ENCODE peak calls at places on chromosomes 6 and 20, in four cellular contexts. F is HCT116, W is GM12878, G is tibial nerve. K is an unnamed sample.

GRCh38 chr6:25028346-25028745 is 92.6 kb upstream of the RIPOR2 start:
- DNase-seq in F (no peak), W (no peak), G (no peak), K (no peak)

GRCh38 chr6:4805553-4806307 is 29.5 kb downstream of the CDYL start:
- DNase-seq in F (peak), W (no peak), G (no peak), K (no peak)

GRCh38 chr6:109440325-109441068 is at the start of the genes PPIL6 and SMPD2:
- DNase-seq in F (peak), W (no peak), G (peak), K (peak)

GRCh38 chr6:38168699-38169098 is 349.2 kb downstream of the ZFAND3 start:
- DNase-seq in F (no peak), W (no peak), G (no peak), K (no peak)

GRCh38 chr6:105319331-105319730 is 83.6 kb downstream of the PREP start:
- DNase-seq in F (no peak), W (no peak), G (no peak), K (no peak)

GRCh38 chr20:14312001-14312400 is 25.4 kb downstream of the FLRT3 start:
- DNase-seq in F (no peak), W (no peak), G (no peak), K (no peak)

GRCh38 chr6:122653094-122653493 is 42.9 kb downstream of the PKIB start:
- DNase-seq in F (peak), W (no peak), G (no peak), K (no peak)

GRCh38 chr6:7954477-7955200 is 44.1 kb upstream of the TXNDC5 start:
- DNase-seq in F (no peak), W (no peak), G (no peak), K (peak)

GRCh38 chr6:1297746-1298145 is 14.2 kb upstream of the FOXQ1 start:
- DNase-seq in F (no peak), W (no peak), G (no peak), K (peak)

GRCh38 chr6:124490123-124490522 is 472.1 kb upstream of the RNF217 start:
- DNase-seq in F (no peak), W (no peak), G (no peak), K (no peak)

GRCh38 chr6:143792402-143793339 is 50.5 kb upstream of the LTV1 start:
- DNase-seq in F (no peak), W (no peak), G (no peak), K (no peak)

GRCh38 chr6:160137989-160138835 is 16.6 kb downstream of the SLC22A1 start:
- DNase-seq in F (peak), W (peak), G (peak), K (peak)

GRCh38 chr6:154710689-154711088 is 22.5 kb upstream of the SCAF8 start:
- DNase-seq in F (no peak), W (no peak), G (no peak), K (no peak)

GRCh38 chr6:117771403-117771802 is 96.1 kb downstream of the NUS1 start:
- DNase-seq in F (no peak), W (peak), G (no peak), K (no peak)

GRCh38 chr6:32843321-32843978 is 397 bp downstream of the PSMB8 start:
- DNase-seq in F (no peak), W (no peak), G (no peak), K (no peak)

GRCh38 chr20:53345536-53346070 is 248.0 kb downstream of the ZNF217 start:
- DNase-seq in F (no peak), W (no peak), G (no peak), K (no peak)

GRCh38 chr6:130372786-130373185 is 7.0 kb downstream of the TMEM200A start:
- DNase-seq in F (no peak), W (no peak), G (no peak), K (no peak)

GRCh38 chr20:5000263-5001173 is 792 bp downstream of the SLC23A2 start:
- DNase-seq in F (no peak), W (no peak), G (peak), K (no peak)

DNA sequence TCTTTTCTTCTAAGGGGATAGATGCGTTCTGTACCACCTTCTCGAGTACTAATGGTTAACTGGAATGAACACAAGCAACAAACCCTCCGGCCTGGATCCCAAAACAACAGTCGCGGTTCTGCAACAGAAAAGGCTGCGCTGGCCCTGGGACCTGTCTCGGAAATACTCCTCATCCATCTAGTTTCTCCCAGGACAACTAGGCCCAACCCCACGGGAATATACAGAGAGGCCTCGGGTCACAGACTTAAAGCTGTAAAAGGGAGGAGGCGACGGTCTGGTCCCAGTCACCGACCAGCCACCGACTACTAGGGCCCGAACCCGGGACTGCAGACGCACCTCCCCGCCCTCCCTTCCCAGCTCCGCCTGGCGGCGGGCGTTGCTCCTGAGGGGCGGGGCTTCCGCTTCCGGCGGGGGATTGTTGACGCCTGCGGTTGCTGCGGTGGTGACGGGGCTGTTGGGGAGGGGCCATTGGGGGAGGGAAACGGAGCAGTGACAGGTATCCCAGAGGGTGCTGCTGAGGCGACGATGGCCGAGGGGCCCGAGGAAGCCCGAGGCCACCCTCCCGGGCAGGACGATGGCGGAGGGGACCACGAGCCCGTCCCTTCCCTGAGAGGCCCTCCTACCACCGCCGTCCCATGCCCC is at the start of gene FAM8A1:
- DNase-seq in F (peak), W (peak), G (peak), K (peak)
- TF ChIP-seq POLR2A in F (peak), W (peak), G (peak), K (peak)

DNA sequence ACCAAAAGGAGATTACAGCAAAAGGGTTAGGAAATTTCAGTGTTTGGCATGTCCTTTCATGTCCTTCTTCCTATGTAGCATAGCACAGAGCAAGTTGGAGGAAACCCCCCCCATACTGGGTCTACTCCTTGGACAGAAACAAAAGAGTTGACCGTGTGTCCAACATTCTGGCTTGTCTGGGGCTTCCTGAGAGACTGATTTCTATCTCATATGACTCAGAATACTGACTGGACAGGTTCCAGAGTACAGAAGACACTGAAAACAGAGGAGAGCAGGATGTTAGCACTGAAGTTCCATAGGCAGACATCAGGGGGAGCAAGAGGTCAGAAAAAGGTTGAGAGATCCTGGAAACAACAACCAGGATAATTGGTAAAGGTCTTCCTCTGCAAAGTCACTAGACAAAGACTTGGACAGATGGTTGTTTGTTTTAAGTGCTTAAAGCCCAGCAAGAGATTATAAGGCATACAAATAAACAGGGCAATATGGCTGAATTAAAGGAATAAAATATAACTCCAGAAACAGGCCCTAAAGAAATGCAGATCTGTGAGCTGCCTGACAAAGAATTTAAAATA is 48.4 kb downstream of the USP49 start:
- DNase-seq in F (peak), W (peak), G (peak), K (no peak)
- TF ChIP-seq POLR2A in F (no peak), W (no peak), G (no peak), K (no peak)

DNA sequence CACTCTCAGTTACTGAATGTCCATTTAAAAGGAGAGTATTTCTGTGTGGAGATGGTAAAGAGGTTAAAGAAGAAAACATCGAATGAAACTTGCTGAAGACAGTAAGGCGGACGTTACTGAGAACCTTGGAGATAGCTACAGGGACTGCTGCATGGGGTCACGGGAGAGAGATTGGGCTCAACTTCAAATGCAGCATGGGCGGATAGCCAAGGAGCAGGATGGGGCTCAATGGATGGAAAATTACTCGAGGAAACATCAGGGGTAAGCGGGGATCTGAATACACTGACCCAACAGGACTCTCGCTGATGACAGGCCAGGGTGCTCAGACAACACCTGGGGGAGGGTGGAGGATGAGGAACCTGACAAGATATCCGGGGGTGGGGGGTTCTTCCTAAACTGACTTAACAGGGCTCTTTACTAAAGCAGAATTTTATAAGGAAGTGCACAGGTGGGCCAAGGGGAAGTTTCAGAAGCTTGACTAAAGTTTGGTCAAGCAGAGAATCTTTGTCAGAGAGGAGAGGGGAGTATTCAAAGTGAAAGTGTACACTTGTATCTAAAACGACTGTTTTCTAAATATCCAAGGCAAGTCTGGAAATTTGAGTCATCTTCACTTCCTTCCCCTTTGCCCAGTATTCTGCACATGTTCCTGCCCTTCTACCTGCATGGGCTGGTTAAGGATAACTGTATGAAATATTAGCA is 22.8 kb downstream of the ECT2L start:
- DNase-seq in F (no peak), W (peak), G (no peak), K (no peak)
- TF ChIP-seq POLR2A in F (no peak), W (no peak), G (no peak), K (no peak)

GRCh38 chr20:36460648-36461599 is 80.4 kb upstream of the MYL9 start:
- DNase-seq in F (peak), W (peak), G (peak), K (peak)

GRCh38 chr20:36465109-36466080 is 75.9 kb upstream of the MYL9 start:
- DNase-seq in F (peak), W (no peak), G (peak), K (no peak)

GRCh38 chr20:36463212-36464061 is 77.9 kb upstream of the MYL9 start:
- DNase-seq in F (no peak), W (no peak), G (no peak), K (no peak)

GRCh38 chr20:36461600-36462439 is 79.5 kb upstream of the MYL9 start:
- DNase-seq in F (no peak), W (no peak), G (peak), K (no peak)

DNA sequence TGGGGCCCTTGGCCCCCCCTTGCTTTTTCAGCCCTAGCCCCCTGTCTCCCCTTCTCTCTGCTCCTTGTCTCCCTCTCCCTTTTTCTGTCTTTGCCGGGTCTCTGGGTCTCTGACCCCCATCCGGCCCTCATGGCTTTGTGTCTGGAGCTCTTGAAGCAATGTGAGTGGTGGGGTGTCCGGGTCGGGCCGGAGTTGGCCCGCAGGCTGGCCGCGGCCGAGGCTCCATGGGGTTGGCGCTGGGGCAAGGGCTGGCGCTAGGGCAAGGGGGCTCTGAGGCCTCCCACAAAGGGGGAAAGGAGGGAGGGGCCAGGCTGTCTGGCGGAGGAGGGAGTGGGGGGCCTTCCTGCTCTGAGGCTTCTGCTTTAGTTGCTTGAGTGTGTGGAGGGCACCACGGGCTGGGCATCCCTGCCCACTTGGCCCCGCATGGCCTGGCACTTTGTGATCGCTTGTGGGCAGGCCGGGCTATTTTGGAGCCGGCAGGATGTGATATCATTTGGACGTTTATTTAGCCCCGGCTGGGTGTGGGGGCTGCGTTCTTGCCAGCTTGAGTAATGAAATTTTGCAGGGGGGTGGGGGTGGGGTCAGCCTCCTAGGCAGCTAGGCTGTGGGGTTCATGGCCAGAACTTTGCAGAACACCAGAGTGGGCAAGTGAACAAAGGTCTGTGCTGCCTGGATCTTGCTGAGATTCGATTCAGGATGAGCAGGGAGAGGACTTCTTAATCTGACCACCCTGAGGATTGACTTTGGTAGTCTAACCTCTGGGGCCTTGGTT is 78.7 kb upstream of the MYL9 start:
- DNase-seq in F (no peak), W (no peak), G (peak), K (no peak)
- TF ChIP-seq POLR2A in F (no peak), W (no peak), G (peak), K (peak)

GRCh38 chr20:45947110-45947866 is 12.8 kb downstream of the PCIF1 start:
- DNase-seq in F (no peak), W (no peak), G (no peak), K (no peak)
- TF ChIP-seq POLR2A in F (no peak), W (peak), G (no peak), K (no peak)

DNA sequence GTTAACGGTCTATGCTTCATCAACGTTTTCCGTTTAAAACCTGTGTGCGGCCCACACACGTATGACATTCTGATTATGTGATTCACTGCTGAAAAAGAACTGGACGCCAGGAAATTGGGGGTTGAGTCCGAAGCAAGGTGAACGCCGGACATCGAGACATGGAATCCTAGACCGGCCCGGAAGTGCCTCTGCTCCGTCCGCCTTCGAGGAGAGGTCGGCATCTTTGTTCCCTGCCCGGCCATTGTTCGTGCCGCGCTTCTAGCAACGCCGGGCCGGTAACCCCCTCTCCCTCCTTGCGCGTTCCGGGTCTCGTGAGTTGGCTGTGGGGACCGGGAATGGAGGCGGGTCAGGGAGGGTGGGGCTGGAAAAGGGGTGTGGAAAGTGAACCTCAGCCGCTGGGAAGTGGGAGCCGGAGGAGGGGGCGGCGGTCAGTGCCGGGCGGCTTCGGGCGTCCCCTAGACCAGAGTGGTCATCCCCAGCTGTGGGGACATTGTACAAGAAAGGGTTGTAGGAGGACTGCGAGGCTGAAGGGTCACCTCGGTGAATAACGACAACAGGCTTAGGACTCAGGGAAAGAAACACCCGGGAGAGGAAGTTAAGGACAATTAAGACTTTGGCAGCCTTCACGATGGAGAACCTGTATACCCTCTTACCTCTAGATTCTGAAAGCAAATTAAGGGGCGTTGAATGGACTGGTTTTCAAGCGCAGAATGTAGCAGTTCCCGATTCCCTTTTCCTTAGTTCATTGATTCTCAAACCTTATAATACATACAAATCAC is at the start of gene ZSCAN9:
- DNase-seq in F (peak), W (peak), G (peak), K (peak)
- TF ChIP-seq POLR2A in F (no peak), W (peak), G (no peak), K (no peak)

GRCh38 chr6:169800668-169801395 is 49.4 kb downstream of the ERMARD start:
- DNase-seq in F (peak), W (no peak), G (no peak), K (peak)
- TF ChIP-seq POLR2A in F (no peak), W (no peak), G (no peak), K (no peak)

K was measured in esophagus muscularis mucosa.